ENCODE peak calls at places on chromosome 5, in ten cellular contexts. T is lower leg skin; N is B cell; S is fibroblast of the aortic adventitia; I is AG04450; C is activated CD4-positive, alpha-beta T cell treated with anti-CD3 and anti-CD28 coated beads, Interleukin-2, amount 50 U/mL, for 1 hour; H is astrocyte of the cerebellum; K is Daoy; U is activated naive CD4-positive, alpha-beta T cell treated with anti-CD3 and anti-CD28 coated beads, Interleukin-2, amount 10 ng/mL, durations not matched to agents 7 days and 5 days; V is naive B cell. Q is an unnamed sample.

GRCh38 chr5:6541256-6542013 is 91.4 kb downstream of the NSUN2 start:
- DNase-seq in H (no peak), V (no peak), S (no peak), C (no peak), K (no peak), N (no peak), T (peak), U (no peak), I (no peak), Q (no peak)

GRCh38 chr5:154813736-154814135 is 36.7 kb downstream of the FAXDC2 start:
- DNase-seq in V (peak), U (peak), S (no peak), H (no peak), N (peak), C (peak), I (no peak), T (no peak), K (no peak), Q (no peak)

GRCh38 chr5:88672644-88673493 is 210.1 kb downstream of the MEF2C start:
- DNase-seq in C (no peak), N (peak), S (no peak), K (peak), V (no peak), U (no peak), T (no peak), H (peak), I (no peak), Q (no peak)

GRCh38 chr5:12730354-12730753 is 826.1 kb upstream of the CTNND2 start:
- DNase-seq in U (no peak), I (no peak), S (no peak), C (no peak), K (no peak), N (no peak), H (no peak), V (no peak), T (no peak), Q (no peak)

GRCh38 chr5:79602884-79603283 is 9.4 kb upstream of the TENT2 start:
- DNase-seq in V (no peak), C (no peak), T (no peak), I (no peak), K (no peak), U (no peak), S (no peak), H (no peak), N (no peak), Q (no peak)

GRCh38 chr5:34682926-34683623 is 26.9 kb downstream of the RAI14 start:
- DNase-seq in H (peak), S (peak), K (peak), U (no peak), T (no peak), V (no peak), I (no peak), C (no peak), N (no peak), Q (no peak)

GRCh38 chr5:103891151-103891550 is 328.6 kb upstream of the NUDT12 start:
- DNase-seq in N (no peak), U (no peak), S (no peak), I (no peak), H (peak), T (no peak), C (no peak), V (no peak), K (no peak), Q (no peak)

GRCh38 chr5:10288600-10289213 is 19.0 kb downstream of the CMBL start:
- DNase-seq in N (peak), S (no peak), C (peak), I (no peak), K (peak), H (no peak), V (no peak), U (peak), T (peak), Q (peak)

GRCh38 chr5:943874-944620 is 51.4 kb downstream of the TRIP13 start:
- DNase-seq in N (no peak), H (no peak), V (no peak), U (no peak), S (no peak), K (no peak), I (no peak), T (no peak), C (no peak), Q (no peak)

GRCh38 chr5:40680741-40681350 is 1.1 kb downstream of the PTGER4 start:
- DNase-seq in V (peak), H (no peak), S (no peak), T (peak), U (peak), I (no peak), K (peak), N (peak), C (peak), Q (peak)

GRCh38 chr5:57724836-57725235 is 242.2 kb upstream of the ACTBL2 start:
- DNase-seq in I (no peak), U (no peak), N (no peak), V (no peak), C (no peak), H (no peak), S (peak), K (peak), T (no peak), Q (no peak)

GRCh38 chr5:172150514-172151425 is 37.3 kb downstream of the STK10 start:
- DNase-seq in C (no peak), H (no peak), N (peak), K (no peak), U (peak), T (peak), V (peak), S (no peak), I (no peak), Q (no peak)

GRCh38 chr5:17882760-17883488 is 248.7 kb downstream of the TAF11L14 start:
- DNase-seq in C (no peak), I (no peak), H (no peak), N (no peak), T (no peak), K (peak), S (no peak), U (no peak), V (no peak), Q (no peak)

GRCh38 chr5:173984218-173984617 is 4.8 kb upstream of the C5orf47 start:
- DNase-seq in H (no peak), V (no peak), S (peak), T (no peak), C (no peak), K (no peak), U (no peak), N (no peak), I (no peak), Q (no peak)

GRCh38 chr5:167626341-167627118 is 664.9 kb upstream of the WWC1 start:
- DNase-seq in K (no peak), I (no peak), C (no peak), U (no peak), H (no peak), S (no peak), N (no peak), V (no peak), T (no peak), Q (no peak)

GRCh38 chr5:150306775-150307174 is 4.1 kb upstream of the ARSI start:
- DNase-seq in V (no peak), H (no peak), S (no peak), T (no peak), I (no peak), K (no peak), U (no peak), C (no peak), N (no peak), Q (no peak)

GRCh38 chr5:125249400-125249799 is 503.0 kb upstream of the ZNF608 start:
- DNase-seq in C (no peak), T (no peak), S (no peak), H (no peak), N (no peak), V (no peak), U (no peak), I (no peak), K (no peak), Q (no peak)

GRCh38 chr5:146541956-146542849 is 26.2 kb upstream of the GPR151 start:
- DNase-seq in N (peak), T (peak), H (peak), V (peak), C (peak), S (peak), U (peak), I (peak), K (peak), Q (peak)

GRCh38 chr5:110784901-110785300 is 46.1 kb downstream of the SLC25A46 start:
- DNase-seq in T (no peak), H (no peak), V (no peak), K (no peak), N (no peak), C (no peak), U (no peak), I (no peak), S (peak), Q (no peak)

GRCh38 chr5:110665184-110665726 is 61.2 kb downstream of the TMEM232 start:
- DNase-seq in U (no peak), I (no peak), V (peak), N (peak), S (no peak), T (no peak), H (no peak), K (no peak), C (no peak), Q (no peak)

GRCh38 chr5:135190345-135191083 is 156.5 kb upstream of the PITX1 start:
- DNase-seq in N (no peak), T (no peak), K (no peak), H (no peak), V (no peak), U (no peak), S (no peak), I (no peak), C (no peak), Q (no peak)

GRCh38 chr5:41754857-41755256 is 115.4 kb downstream of the OXCT1 start:
- DNase-seq in V (no peak), C (no peak), U (peak), K (no peak), I (no peak), H (no peak), S (no peak), N (no peak), T (no peak), Q (no peak)

GRCh38 chr5:94240616-94241287 is 377.7 kb downstream of the KIAA0825 start:
- DNase-seq in H (peak), V (no peak), I (no peak), S (peak), N (no peak), U (no peak), K (no peak), C (no peak), T (no peak), Q (no peak)

GRCh38 chr5:79878721-79879336 is 112.2 kb downstream of the MTX3 start:
- DNase-seq in K (peak), V (no peak), S (no peak), U (peak), C (no peak), I (no peak), N (no peak), T (no peak), H (no peak), Q (no peak)

GRCh38 chr5:91464886-91465646 is 81.9 kb upstream of the ARRDC3 start:
- DNase-seq in S (no peak), N (no peak), K (no peak), H (no peak), U (no peak), I (no peak), C (no peak), V (no peak), T (no peak), Q (no peak)

GRCh38 chr5:132635873-132636272 is 22.1 kb upstream of the IL13 start:
- DNase-seq in I (no peak), V (no peak), K (no peak), H (no peak), T (no peak), C (no peak), N (no peak), U (no peak), S (no peak), Q (no peak)

GRCh38 chr5:124056326-124057160 is 544.6 kb downstream of the CSNK1G3 start:
- DNase-seq in H (no peak), S (peak), V (peak), I (no peak), T (no peak), C (no peak), U (no peak), N (peak), K (no peak), Q (no peak)

Q was measured in T-helper 9 cell.